ENCODE peak calls at places on chromosomes 4 and X, in eight cellular contexts. E is mucosa of descending colon; J is uterus; K is CD8-positive, alpha-beta memory T cell; D is IMR-90; S is NT2/D1; H is CD4-positive, CD25-positive, alpha-beta regulatory T cell; X is neuronal stem cell. F is an unnamed sample.

GRCh38 chr4:77040856-77041576 is 34.8 kb downstream of the CCNI start:
- DNase-seq in E (no peak), J (no peak), K (no peak), D (peak; percentile 57), S (no peak), H (no peak), X (no peak), F (no peak)

GRCh38 chr4:175405961-175406360 is 406.1 kb downstream of the GPM6A start:
- DNase-seq in E (no peak), J (no peak), K (no peak), D (no peak), S (no peak), H (no peak), X (no peak), F (no peak)

GRCh38 chr4:173167793-173168395 is 717 bp upstream of the GALNT7 start:
- DNase-seq in E (peak; percentile 78), J (no peak), K (peak; percentile 3), D (peak; percentile 30), S (no peak), H (peak; percentile 10), X (no peak), F (peak; percentile 56)

GRCh38 chr4:83191026-83191425 is 76.5 kb upstream of the PLAC8 start:
- DNase-seq in E (no peak), J (no peak), K (no peak), D (no peak), S (no peak), H (no peak), X (no peak), F (no peak)

GRCh38 chr4:182062936-182063335 is 180.3 kb upstream of the TENM3 start:
- DNase-seq in E (no peak), J (no peak), K (no peak), D (peak; percentile 91), S (no peak), H (no peak), X (no peak), F (peak; percentile 75)

GRCh38 chr4:154160925-154161324 is 330.7 kb downstream of the DCHS2 start:
- DNase-seq in E (no peak), J (no peak), K (no peak), D (no peak), S (no peak), H (no peak), X (no peak), F (no peak)

GRCh38 chr4:35872273-35872672 is 372.0 kb downstream of the ARAP2 start:
- DNase-seq in E (no peak), J (no peak), K (no peak), D (no peak), S (no peak), H (no peak), X (no peak), F (no peak)

GRCh38 chrX:15160558-15160957 is 109.3 kb downstream of the ASB9 start:
- DNase-seq in E (no peak), J (no peak), K (no peak), D (no peak), S (no peak), H (no peak), X (no peak), F (no peak)

GRCh38 chr4:5366009-5366386 is 314.7 kb downstream of the STK32B start:
- DNase-seq in E (no peak), J (no peak), K (no peak), D (no peak), S (no peak), H (no peak), X (no peak), F (no peak)

GRCh38 chr4:86762649-86763048 is 86.5 kb downstream of the SLC10A6 start:
- DNase-seq in E (no peak), J (no peak), K (no peak), D (no peak), S (no peak), H (no peak), X (no peak), F (no peak)

GRCh38 chrX:118975831-118976598 is 1.6 kb downstream of the LONRF3 start:
- DNase-seq in E (peak; percentile 82), J (peak; percentile 77), K (peak; percentile 45), D (peak; percentile 3), S (no peak), H (peak; percentile 45), X (no peak), F (peak; percentile 46)

GRCh38 chr4:8292388-8293107 is 23.0 kb downstream of the HTRA3 start:
- DNase-seq in E (peak; percentile 7), J (no peak), K (no peak), D (no peak), S (no peak), H (no peak), X (no peak), F (no peak)

GRCh38 chr4:8291701-8292387 is 22.3 kb downstream of the HTRA3 start:
- DNase-seq in E (peak; percentile 3), J (no peak), K (no peak), D (no peak), S (no peak), H (no peak), X (no peak), F (no peak)

GRCh38 chr4:8290701-8290970 is 21.1 kb downstream of the HTRA3 start:
- DNase-seq in E (no peak), J (no peak), K (no peak), D (no peak), S (no peak), H (no peak), X (no peak), F (no peak)

GRCh38 chr4:8289956-8290700 is 20.6 kb downstream of the HTRA3 start:
- DNase-seq in E (peak; percentile 4), J (no peak), K (no peak), D (no peak), S (no peak), H (no peak), X (no peak), F (no peak)

GRCh38 chr4:8291036-8291682 is 21.6 kb downstream of the HTRA3 start:
- DNase-seq in E (peak; percentile 6), J (no peak), K (no peak), D (no peak), S (no peak), H (no peak), X (no peak), F (no peak)
- H3K4me1 ChIP-seq in E (no peaks in the 10 kb centered on the region), J (no peaks in the 10 kb centered on the region), K (no peaks in the 10 kb centered on the region), D (no peaks in the 10 kb centered on the region), S (no peaks in the 10 kb centered on the region), H (no peaks in the 10 kb centered on the region), X (no peaks in the 10 kb centered on the region), F (no peaks in the 10 kb centered on the region)

GRCh38 chr4:147481577-147482109 is 746 bp downstream of the EDNRA start:
- DNase-seq in E (no peak), J (peak; percentile 24), K (no peak), D (no peak), S (peak; percentile 1), H (no peak), X (peak; percentile 20), F (peak; percentile 61)
- H3K4me3 ChIP-seq in E (no peak overlapping the region), J (peak overlapping the region; percentile 50), K (no peak overlapping the region), D (peak overlapping the region; percentile 69), S (peak overlapping the region; percentile 65), H (no peak overlapping the region), X (no peak overlapping the region), F (peak overlapping the region; percentile 83)

GRCh38 chr4:143343276-143343831 is 6.7 kb downstream of the GAB1 start:
- DNase-seq in E (no peak), J (no peak), K (no peak), D (no peak), S (no peak), H (no peak), X (no peak), F (no peak)
- H3K9me3 ChIP-seq in E (no peaks in the 10 kb centered on the region), J (no peaks in the 10 kb centered on the region), K (no peaks in the 10 kb centered on the region), D (no peaks in the 10 kb centered on the region), S (no peaks in the 10 kb centered on the region), H (no peaks in the 10 kb centered on the region), X (peaks cover 4% of the 10 kb centered on the region), F (no peaks in the 10 kb centered on the region)

DNA sequence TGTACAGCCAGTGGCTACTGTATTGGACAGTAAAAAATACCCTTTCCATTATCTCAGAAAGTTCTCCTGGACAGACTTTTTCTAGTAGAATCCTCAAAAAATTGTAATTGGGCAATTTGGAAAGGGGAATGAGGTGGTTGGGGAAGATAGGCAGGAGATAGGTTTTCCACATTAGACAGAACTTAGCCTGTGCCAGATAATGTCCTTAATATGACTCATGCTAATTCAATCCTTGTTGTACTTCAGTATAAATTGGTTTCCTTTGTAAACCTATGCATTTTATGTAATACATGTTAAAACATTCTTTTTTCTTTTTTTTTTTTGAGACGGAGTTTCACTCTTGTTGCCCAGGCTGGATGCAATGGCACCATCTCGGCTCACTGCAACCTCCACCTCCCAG is 8.9 kb downstream of the EIF4E start:
- DNase-seq in E (no peak), J (no peak), K (no peak), D (peak; percentile 79), S (no peak), H (no peak), X (no peak), F (peak; percentile 48)
- H3K4me1 ChIP-seq in E (peaks cover 2% of the 10 kb centered on the region), J (no peaks in the 10 kb centered on the region), K (peaks cover 8% of the 10 kb centered on the region), D (peaks cover 7% of the 10 kb centered on the region), S (no peaks in the 10 kb centered on the region), H (peaks cover 11% of the 10 kb centered on the region), X (no peaks in the 10 kb centered on the region), F (peaks cover 3% of the 10 kb centered on the region)

DNA sequence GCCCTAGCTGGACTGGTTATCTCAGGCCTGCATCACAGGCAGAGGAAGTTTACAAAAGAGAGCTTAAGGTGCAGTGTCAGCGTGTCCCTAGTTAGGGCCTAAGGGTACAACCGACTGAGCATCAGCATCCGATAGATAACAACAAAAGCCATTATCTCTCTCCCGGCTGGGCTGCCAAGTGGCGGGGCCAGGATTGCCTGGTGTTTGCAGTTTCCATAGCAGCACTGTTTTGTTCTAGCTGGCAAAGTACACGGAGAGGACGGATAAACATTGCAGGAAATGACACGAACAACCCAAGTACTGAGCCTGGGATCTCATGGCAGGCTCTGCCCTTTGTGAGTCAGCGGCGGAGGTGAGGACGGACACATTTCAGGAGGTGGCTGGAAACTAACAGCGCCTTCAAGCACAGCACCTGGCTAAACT is 104.7 kb upstream of the NOCT start:
- DNase-seq in E (peak; percentile 75), J (peak; percentile 79), K (no peak), D (peak; percentile 86), S (peak; percentile 80), H (no peak), X (peak; percentile 67), F (no peak)
- H3K4me3 ChIP-seq in E (no peak overlapping the region), J (no peak overlapping the region), K (no peak overlapping the region), D (no peak overlapping the region), S (peak overlapping the region; percentile 6), H (no peak overlapping the region), X (no peak overlapping the region), F (no peak overlapping the region)

DNA sequence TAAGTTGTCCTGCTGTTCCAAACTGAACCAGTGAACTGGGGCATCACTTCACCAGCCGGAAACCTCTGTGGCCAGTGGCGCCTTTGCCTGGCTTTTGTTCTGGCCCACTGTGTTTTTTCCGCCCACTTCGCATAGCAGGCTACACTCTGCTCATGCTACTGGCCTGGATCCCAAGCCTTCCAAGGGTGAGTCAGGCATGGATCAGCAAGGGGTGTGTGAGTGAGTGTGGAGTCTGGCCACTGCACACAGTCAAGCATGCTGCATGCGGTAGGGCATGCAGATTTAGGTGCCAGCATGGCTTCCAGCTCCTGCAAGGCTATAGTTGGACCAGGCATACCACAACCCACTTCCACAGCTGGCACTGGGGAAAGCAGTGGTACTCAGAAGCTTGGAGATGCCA is 1967.9 kb downstream of the C4orf33 start:
- DNase-seq in E (no peak), J (no peak), K (no peak), D (no peak), S (no peak), H (no peak), X (no peak), F (no peak)
- H3K9me3 ChIP-seq in E (peaks cover 38% of the 10 kb centered on the region), J (no peaks in the 10 kb centered on the region), K (no peaks in the 10 kb centered on the region), D (peaks cover 20% of the 10 kb centered on the region), S (peaks cover 26% of the 10 kb centered on the region), H (peaks cover 19% of the 10 kb centered on the region), X (peaks cover 5% of the 10 kb centered on the region), F (peaks cover 19% of the 10 kb centered on the region)